ENCODE peak calls at places on chromosomes 1 and 21, in six cellular contexts. One of them, this sample, is unnamed.

GRCh38 chr1:17538010-17538409 is 1.5 kb upstream of the ARHGEF10L start:
- DNase-seq in B cell: no peak
- DNase-seq in RWPE1: no peak
- DNase-seq in WTC11: no peak
- DNase-seq in AG09319: no peak
- DNase-seq in left lung: no peak
- DNase-seq in this sample: no peak

GRCh38 chr1:67766117-67766978 is 66.9 kb downstream of the GNG12 start:
- DNase-seq in B cell: peak; percentile 50
- DNase-seq in RWPE1: peak; percentile 54
- DNase-seq in WTC11: peak; percentile 36
- DNase-seq in AG09319: no peak
- DNase-seq in left lung: no peak
- DNase-seq in this sample: peak; percentile 16

GRCh38 chr1:189597083-189597482 is 880.6 kb downstream of the BRINP3 start:
- DNase-seq in B cell: no peak
- DNase-seq in RWPE1: no peak
- DNase-seq in WTC11: no peak
- DNase-seq in AG09319: no peak
- DNase-seq in left lung: no peak
- DNase-seq in this sample: no peak

GRCh38 chr1:154961497-154962237 is at the start of gene PYGO2:
- DNase-seq in B cell: peak; percentile 88
- DNase-seq in RWPE1: no peak
- DNase-seq in WTC11: peak; percentile 83
- DNase-seq in AG09319: no peak
- DNase-seq in left lung: peak; percentile 95
- DNase-seq in this sample: peak; percentile 79

GRCh38 chr1:43975249-43975961 is 645 bp downstream of the ATP6V0B start:
- DNase-seq in B cell: peak; percentile 63
- DNase-seq in RWPE1: peak; percentile 37
- DNase-seq in WTC11: peak; percentile 58
- DNase-seq in AG09319: no peak
- DNase-seq in left lung: peak; percentile 94
- DNase-seq in this sample: no peak

GRCh38 chr1:184974086-184974836 is at the start of gene NIBAN1:
- DNase-seq in B cell: peak; percentile 61
- DNase-seq in RWPE1: peak; percentile 51
- DNase-seq in WTC11: peak; percentile 67
- DNase-seq in AG09319: no peak
- DNase-seq in left lung: peak; percentile 93
- DNase-seq in this sample: peak; percentile 67

GRCh38 chr1:53060580-53060979 is 1.4 kb upstream of the PODN start:
- DNase-seq in B cell: no peak
- DNase-seq in RWPE1: no peak
- DNase-seq in WTC11: no peak
- DNase-seq in AG09319: peak; percentile 12
- DNase-seq in left lung: no peak
- DNase-seq in this sample: no peak

GRCh38 chr1:79532555-79532954 is 526.0 kb upstream of the ADGRL4 start:
- DNase-seq in B cell: no peak
- DNase-seq in RWPE1: no peak
- DNase-seq in WTC11: no peak
- DNase-seq in AG09319: no peak
- DNase-seq in left lung: no peak
- DNase-seq in this sample: no peak

GRCh38 chr1:12527564-12527963 is 90.4 kb downstream of the DHRS3 start:
- DNase-seq in B cell: no peak
- DNase-seq in RWPE1: no peak
- DNase-seq in WTC11: no peak
- DNase-seq in AG09319: no peak
- DNase-seq in left lung: peak; percentile 57
- DNase-seq in this sample: no peak

GRCh38 chr1:211541715-211542477 is 37.1 kb downstream of the SLC30A1 start:
- DNase-seq in B cell: no peak
- DNase-seq in RWPE1: no peak
- DNase-seq in WTC11: no peak
- DNase-seq in AG09319: no peak
- DNase-seq in left lung: no peak
- DNase-seq in this sample: no peak

GRCh38 chr1:160756617-160757206 is 17.7 kb downstream of the SLAMF7 start:
- DNase-seq in B cell: no peak
- DNase-seq in RWPE1: no peak
- DNase-seq in WTC11: no peak
- DNase-seq in AG09319: no peak
- DNase-seq in left lung: no peak
- DNase-seq in this sample: no peak

GRCh38 chr1:192657760-192658159 is 21.8 kb downstream of the RGS13 start:
- DNase-seq in B cell: no peak
- DNase-seq in RWPE1: no peak
- DNase-seq in WTC11: no peak
- DNase-seq in AG09319: no peak
- DNase-seq in left lung: no peak
- DNase-seq in this sample: no peak

GRCh38 chr1:215031392-215031791 is 51.1 kb upstream of the KCNK2 start:
- DNase-seq in B cell: no peak
- DNase-seq in RWPE1: no peak
- DNase-seq in WTC11: no peak
- DNase-seq in AG09319: no peak
- DNase-seq in left lung: no peak
- DNase-seq in this sample: no peak

GRCh38 chr1:197736689-197737088 is 38.6 kb downstream of the DENND1B start:
- DNase-seq in B cell: no peak
- DNase-seq in RWPE1: peak; percentile 95
- DNase-seq in WTC11: no peak
- DNase-seq in AG09319: peak; percentile 18
- DNase-seq in left lung: no peak
- DNase-seq in this sample: no peak

GRCh38 chr1:63877816-63878215 is 104.0 kb downstream of the ROR1 start:
- DNase-seq in B cell: no peak
- DNase-seq in RWPE1: peak; percentile 36
- DNase-seq in WTC11: no peak
- DNase-seq in AG09319: no peak
- DNase-seq in left lung: no peak
- DNase-seq in this sample: no peak

GRCh38 chr1:56824956-56825355 is 5.8 kb upstream of the FYB2 start:
- DNase-seq in B cell: no peak
- DNase-seq in RWPE1: no peak
- DNase-seq in WTC11: no peak
- DNase-seq in AG09319: no peak
- DNase-seq in left lung: no peak
- DNase-seq in this sample: no peak

GRCh38 chr21:40575983-40576382 is 271.0 kb downstream of the DSCAM start:
- DNase-seq in B cell: no peak
- DNase-seq in RWPE1: no peak
- DNase-seq in WTC11: no peak
- DNase-seq in AG09319: no peak
- DNase-seq in left lung: no peak
- DNase-seq in this sample: no peak

GRCh38 chr1:54374766-54375165 is 31.4 kb downstream of the SSBP3 start:
- DNase-seq in B cell: no peak
- DNase-seq in RWPE1: no peak
- DNase-seq in WTC11: no peak
- DNase-seq in AG09319: no peak
- DNase-seq in left lung: no peak
- DNase-seq in this sample: no peak

GRCh38 chr1:207848234-207848633 is 62.7 kb downstream of the CD34 start:
- DNase-seq in B cell: peak; percentile 23
- DNase-seq in RWPE1: peak; percentile 85
- DNase-seq in WTC11: no peak
- DNase-seq in AG09319: no peak
- DNase-seq in left lung: peak; percentile 93
- DNase-seq in this sample: no peak

GRCh38 chr21:45994086-45994661 is 12.6 kb downstream of the COL6A1 start:
- DNase-seq in B cell: no peak
- DNase-seq in RWPE1: no peak
- DNase-seq in WTC11: no peak
- DNase-seq in AG09319: no peak
- DNase-seq in left lung: peak; percentile 69
- DNase-seq in this sample: no peak

GRCh38 chr1:45508295-45509151 is 8.4 kb downstream of the MMACHC start:
- DNase-seq in B cell: no peak
- DNase-seq in RWPE1: no peak
- DNase-seq in WTC11: no peak
- DNase-seq in AG09319: no peak
- DNase-seq in left lung: no peak
- DNase-seq in this sample: no peak

GRCh38 chr1:154669464-154670282 is 61.7 kb upstream of the ADAR start:
- DNase-seq in B cell: peak; percentile 77
- DNase-seq in RWPE1: peak; percentile 83
- DNase-seq in WTC11: peak; percentile 80
- DNase-seq in AG09319: peak; percentile 22
- DNase-seq in left lung: peak; percentile 81
- DNase-seq in this sample: peak; percentile 26

GRCh38 chr1:2526824-2527552 is 592 bp upstream of the PANK4 start:
- DNase-seq in B cell: no peak
- DNase-seq in RWPE1: peak; percentile 63
- DNase-seq in WTC11: no peak
- DNase-seq in AG09319: no peak
- DNase-seq in left lung: no peak
- DNase-seq in this sample: no peak

GRCh38 chr21:15293251-15293650 is 228.5 kb upstream of the NRIP1 start:
- DNase-seq in B cell: no peak
- DNase-seq in RWPE1: peak; percentile 63
- DNase-seq in WTC11: no peak
- DNase-seq in AG09319: peak; percentile 28
- DNase-seq in left lung: no peak
- DNase-seq in this sample: no peak

GRCh38 chr1:97013904-97014303 is 292.3 kb downstream of the PTBP2 start:
- DNase-seq in B cell: no peak
- DNase-seq in RWPE1: peak; percentile 1
- DNase-seq in WTC11: no peak
- DNase-seq in AG09319: no peak
- DNase-seq in left lung: no peak
- DNase-seq in this sample: no peak

GRCh38 chr1:97014426-97014825 is 292.8 kb downstream of the PTBP2 start:
- DNase-seq in B cell: no peak
- DNase-seq in RWPE1: no peak
- DNase-seq in WTC11: no peak
- DNase-seq in AG09319: no peak
- DNase-seq in left lung: no peak
- DNase-seq in this sample: no peak

DNA sequence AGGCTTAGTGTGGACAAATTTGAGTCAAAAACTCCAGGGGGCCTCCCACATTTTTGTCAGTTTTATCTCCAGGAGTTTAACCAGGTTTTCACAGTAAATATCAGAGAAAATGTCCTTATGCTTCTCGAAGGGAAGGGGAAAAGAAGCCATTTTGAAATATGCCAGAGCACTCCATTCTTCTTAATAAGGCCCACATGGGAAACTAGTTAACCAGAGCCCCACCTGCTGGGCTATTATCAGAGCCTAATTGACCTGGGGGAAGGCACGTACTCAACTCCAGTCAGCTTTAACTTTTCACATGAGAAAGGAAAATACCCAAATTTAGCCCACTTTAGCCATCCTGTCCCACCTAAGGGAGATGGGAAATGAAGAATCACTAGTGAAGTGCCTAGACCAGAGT is 296.3 kb downstream of the PTBP2 start:
- DNase-seq in B cell: no peak
- DNase-seq in RWPE1: no peak
- DNase-seq in WTC11: peak; percentile 23
- DNase-seq in AG09319: no peak
- DNase-seq in left lung: no peak
- DNase-seq in this sample: no peak
- TF ChIP-seq CTCF in B cell: no peak
- TF ChIP-seq CTCF in RWPE1: no peak
- TF ChIP-seq CTCF in WTC11: no peak
- TF ChIP-seq CTCF in AG09319: no peak
- TF ChIP-seq CTCF in left lung: no peak
- TF ChIP-seq CTCF in this sample: no peak

GRCh38 chr1:232207089-232207723 is 422.7 kb downstream of the SIPA1L2 start:
- DNase-seq in B cell: no peak
- DNase-seq in RWPE1: no peak
- DNase-seq in WTC11: no peak
- DNase-seq in AG09319: no peak
- DNase-seq in left lung: no peak
- DNase-seq in this sample: no peak

GRCh38 chr1:232212248-232212647 is 417.7 kb downstream of the SIPA1L2 start:
- DNase-seq in B cell: no peak
- DNase-seq in RWPE1: no peak
- DNase-seq in WTC11: no peak
- DNase-seq in AG09319: no peak
- DNase-seq in left lung: no peak
- DNase-seq in this sample: no peak

GRCh38 chr1:232213928-232214327 is 416.0 kb downstream of the SIPA1L2 start:
- DNase-seq in B cell: no peak
- DNase-seq in RWPE1: no peak
- DNase-seq in WTC11: no peak
- DNase-seq in AG09319: no peak
- DNase-seq in left lung: no peak
- DNase-seq in this sample: no peak

GRCh38 chr1:232209357-232209756 is 420.6 kb downstream of the SIPA1L2 start:
- DNase-seq in B cell: no peak
- DNase-seq in RWPE1: no peak
- DNase-seq in WTC11: no peak
- DNase-seq in AG09319: no peak
- DNase-seq in left lung: no peak
- DNase-seq in this sample: no peak

GRCh38 chr1:232211149-232211548 is 418.8 kb downstream of the SIPA1L2 start:
- DNase-seq in B cell: no peak
- DNase-seq in RWPE1: no peak
- DNase-seq in WTC11: peak; percentile 69
- DNase-seq in AG09319: no peak
- DNase-seq in left lung: no peak
- DNase-seq in this sample: no peak
- TF ChIP-seq CTCF in B cell: no peak
- TF ChIP-seq CTCF in RWPE1: no peak
- TF ChIP-seq CTCF in WTC11: peak; percentile 59
- TF ChIP-seq CTCF in AG09319: peak; percentile 7
- TF ChIP-seq CTCF in left lung: no peak
- TF ChIP-seq CTCF in this sample: no peak

GRCh38 chr1:233625510-233625981 is 11.6 kb downstream of the KCNK1 start:
- DNase-seq in B cell: no peak
- DNase-seq in RWPE1: no peak
- DNase-seq in WTC11: no peak
- DNase-seq in AG09319: no peak
- DNase-seq in left lung: no peak
- DNase-seq in this sample: no peak
- TF ChIP-seq CTCF in B cell: no peak
- TF ChIP-seq CTCF in RWPE1: no peak
- TF ChIP-seq CTCF in WTC11: no peak
- TF ChIP-seq CTCF in AG09319: no peak
- TF ChIP-seq CTCF in left lung: no peak
- TF ChIP-seq CTCF in this sample: no peak

DNA sequence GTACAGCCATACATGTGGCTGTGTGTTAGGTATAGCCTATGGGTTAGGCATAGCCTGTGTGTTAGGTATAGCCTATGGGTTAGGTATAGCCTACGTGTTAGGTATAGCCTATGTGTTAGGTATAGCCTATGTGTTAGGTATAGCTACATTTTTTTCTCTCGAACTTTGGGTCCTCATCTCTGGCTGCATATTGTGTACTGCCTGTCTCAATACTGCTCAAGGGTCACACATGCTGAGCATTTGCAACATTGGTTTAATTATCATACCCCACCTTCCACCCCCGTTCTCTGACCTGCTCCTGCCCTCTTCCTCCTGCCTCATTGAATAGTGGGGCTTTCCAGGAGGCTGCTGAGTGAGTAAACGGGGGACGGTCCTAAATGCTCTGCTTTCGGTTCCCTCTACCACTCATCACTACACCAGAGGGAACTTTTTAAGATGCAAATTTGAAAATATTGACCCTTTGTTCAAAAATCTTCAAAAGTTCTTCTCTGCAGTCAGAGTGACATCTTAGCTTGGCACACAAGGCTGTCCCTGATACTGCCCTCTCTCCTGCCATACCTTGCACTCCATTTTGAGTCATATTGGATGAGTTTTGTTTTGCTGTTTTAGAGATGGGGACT is 17.8 kb downstream of the OR2B11 start:
- DNase-seq in B cell: peak; percentile 81
- DNase-seq in RWPE1: no peak
- DNase-seq in WTC11: no peak
- DNase-seq in AG09319: no peak
- DNase-seq in left lung: no peak
- DNase-seq in this sample: no peak
- TF ChIP-seq CTCF in B cell: no peak
- TF ChIP-seq CTCF in RWPE1: no peak
- TF ChIP-seq CTCF in WTC11: no peak
- TF ChIP-seq CTCF in AG09319: no peak
- TF ChIP-seq CTCF in left lung: no peak
- TF ChIP-seq CTCF in this sample: no peak

This sample was measured in natural killer cell.